ENCODE peak calls at places on chromosomes 11 and 22, in four cellular contexts. H, F, I and W are unnamed samples.

GRCh38 chr22:21697866-21698265 is 32.1 kb downstream of the PPIL2 start:
- DNase-seq in H (no peak), F (no peak), I (no peak), W (no peak)

GRCh38 chr22:37259540-37260029 is 15.5 kb upstream of the RAC2 start:
- DNase-seq in H (no peak), F (no peak), I (no peak), W (no peak)

GRCh38 chr22:38706101-38706884 is 549 bp downstream of the GTPBP1 start:
- DNase-seq in H (no peak), F (peak; percentile 57), I (no peak), W (no peak)

GRCh38 chr11:12248330-12248729 is 129.0 kb upstream of the PARVA start:
- DNase-seq in H (no peak), F (peak; percentile 95), I (no peak), W (peak; percentile 72)

GRCh38 chr11:13955971-13956421 is 6.5 kb upstream of the SPON1 start:
- DNase-seq in H (no peak), F (peak; percentile 56), I (peak; percentile 6), W (peak; percentile 64)

GRCh38 chr11:2737876-2738275 is 38.1 kb upstream of the KCNQ1OT1 start:
- DNase-seq in H (no peak), F (no peak), I (no peak), W (no peak)

GRCh38 chr11:18012314-18012905 is 437 bp downstream of the SERGEF start:
- DNase-seq in H (peak; percentile 4), F (peak; percentile 29), I (peak; percentile 56), W (peak; percentile 8)

GRCh38 chr11:122405788-122406341 is 249.7 kb upstream of the UBASH3B start:
- DNase-seq in H (no peak), F (no peak), I (no peak), W (no peak)

GRCh38 chr11:45100338-45100737 is 46.1 kb upstream of the PRDM11 start:
- DNase-seq in H (no peak), F (peak; percentile 27), I (no peak), W (no peak)

GRCh38 chr11:10108901-10109665 is 184.9 kb downstream of the SBF2 start:
- DNase-seq in H (no peak), F (no peak), I (no peak), W (no peak)

GRCh38 chr22:49764151-49764581 is 63.5 kb downstream of the BRD1 start:
- DNase-seq in H (no peak), F (no peak), I (no peak), W (peak; percentile 9)

GRCh38 chr11:6746086-6746618 is 25.6 kb downstream of the OR2AG2 start:
- DNase-seq in H (no peak), F (no peak), I (peak; percentile 48), W (no peak)

GRCh38 chr11:121023848-121024751 is at the start of gene TBCEL:
- DNase-seq in H (peak; percentile 60), F (peak; percentile 89), I (peak; percentile 89), W (peak; percentile 82)

GRCh38 chr11:62905286-62905685 is 15.9 kb downstream of the CHRM1 start:
- DNase-seq in H (no peak), F (no peak), I (no peak), W (no peak)

GRCh38 chr11:132088551-132088950 is 718.1 kb downstream of the NTM start:
- DNase-seq in H (no peak), F (no peak), I (no peak), W (no peak)

GRCh38 chr22:28927526-28928089 is 44.2 kb downstream of the ZNRF3 start:
- DNase-seq in H (no peak), F (no peak), I (no peak), W (no peak)

GRCh38 chr22:29308791-29309262 is 2.4 kb downstream of the GAS2L1 start:
- DNase-seq in H (no peak), F (no peak), I (no peak), W (no peak)

GRCh38 chr11:124195419-124195734 is 12.2 kb downstream of the OR10D3 start:
- DNase-seq in H (no peak), F (no peak), I (no peak), W (no peak)

GRCh38 chr11:88480217-88480616 is 142.7 kb upstream of the CTSC start:
- DNase-seq in H (no peak), F (no peak), I (no peak), W (no peak)

GRCh38 chr11:90476442-90477007 is 253.7 kb upstream of the CHORDC1 start:
- DNase-seq in H (no peak), F (no peak), I (peak; percentile 10), W (peak; percentile 5)

GRCh38 chr22:25992331-25992730 is 176.9 kb upstream of the SEZ6L start:
- DNase-seq in H (no peak), F (no peak), I (no peak), W (no peak)

GRCh38 chr11:20156280-20156875 is 3.9 kb downstream of the DBX1 start:
- DNase-seq in H (no peak), F (no peak), I (no peak), W (no peak)

GRCh38 chr11:15558513-15559181 is 443.9 kb downstream of the INSC start:
- DNase-seq in H (no peak), F (no peak), I (no peak), W (no peak)

GRCh38 chr11:86486261-86487030 is 111.8 kb downstream of the CCDC81 start:
- DNase-seq in H (no peak), F (no peak), I (peak; percentile 18), W (no peak)

GRCh38 chr11:3010521-3011275 is 18.6 kb upstream of the NAP1L4 start:
- DNase-seq in H (no peak), F (no peak), I (no peak), W (no peak)

GRCh38 chr11:2434008-2434407 is 10.3 kb downstream of the TRPM5 start:
- DNase-seq in H (no peak), F (no peak), I (peak; percentile 4), W (no peak)

GRCh38 chr11:128872594-128872993 is 5.5 kb upstream of the KCNJ1 start:
- DNase-seq in H (no peak), F (no peak), I (no peak), W (no peak)

GRCh38 chr11:103929168-103929903 is 107.1 kb upstream of the DDI1 start:
- DNase-seq in H (no peak), F (no peak), I (peak; percentile 67), W (no peak)

GRCh38 chr11:22192642-22193347 is at the start of gene ANO5:
- DNase-seq in H (peak; percentile 7), F (peak; percentile 56), I (peak; percentile 76), W (peak; percentile 14)

GRCh38 chr11:945986-946385 is 20.3 kb downstream of the AP2A2 start:
- DNase-seq in H (no peak), F (no peak), I (no peak), W (no peak)

GRCh38 chr11:107198490-107199007 is 180.3 kb upstream of the GUCY1A2 start:
- DNase-seq in H (no peak), F (no peak), I (no peak), W (no peak)

GRCh38 chr11:3671334-3672254 is at the start of gene CHRNA10:
- DNase-seq in H (no peak), F (no peak), I (no peak), W (no peak)

GRCh38 chr11:75325713-75326438 is 25.6 kb downstream of the ARRB1 start:
- DNase-seq in H (peak; percentile 56), F (no peak), I (no peak), W (no peak)

GRCh38 chr11:122754553-122755322 is 83.6 kb upstream of the CRTAM start:
- DNase-seq in H (no peak), F (no peak), I (no peak), W (no peak)

GRCh38 chr11:405323-405975 is 9.3 kb downstream of the SIGIRR start:
- DNase-seq in H (no peak), F (no peak), I (no peak), W (no peak)

GRCh38 chr22:36147196-36147788 is 13.3 kb downstream of the APOL3 start:
- DNase-seq in H (no peak), F (no peak), I (no peak), W (no peak)

GRCh38 chr22:36151006-36151595 is 9.5 kb downstream of the APOL3 start:
- DNase-seq in H (no peak), F (no peak), I (no peak), W (no peak)

GRCh38 chr22:36148411-36148810 is 12.1 kb downstream of the APOL3 start:
- DNase-seq in H (no peak), F (no peak), I (no peak), W (no peak)

GRCh38 chr22:36152088-36152487 is 8.5 kb downstream of the APOL3 start:
- DNase-seq in H (no peak), F (no peak), I (no peak), W (no peak)

DNA sequence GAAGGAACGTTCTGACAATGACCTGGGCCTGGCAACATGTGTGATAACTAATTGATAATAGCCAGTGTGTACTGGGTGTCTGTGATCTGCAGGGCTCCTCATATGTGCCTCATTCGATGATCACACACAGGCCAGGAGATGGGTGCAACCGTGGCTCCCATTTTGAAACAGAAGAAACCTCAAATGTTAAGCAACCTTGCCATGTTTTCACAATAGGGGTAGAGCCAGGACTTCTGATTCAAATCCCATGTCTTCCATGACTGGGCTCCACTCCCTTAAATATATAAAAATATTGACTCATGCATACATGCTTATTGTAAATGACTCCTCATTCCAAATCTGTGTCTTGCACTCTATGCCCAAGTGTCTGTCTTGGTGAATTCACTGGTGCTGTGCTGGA is 11.1 kb downstream of the APOL3 start:
- DNase-seq in H (no peak), F (no peak), I (no peak), W (no peak)
- H3K36me3 ChIP-seq in H (no peaks in the 10 kb centered on the region), F (peaks cover 18% of the 10 kb centered on the region), I (peaks cover 6% of the 10 kb centered on the region), W (peaks cover 15% of the 10 kb centered on the region)

GRCh38 chr22:46312056-46312455 is 15.4 kb downstream of the GTSE1 start:
- DNase-seq in H (no peak), F (no peak), I (no peak), W (no peak)
- H3K36me3 ChIP-seq in H (no peaks in the 10 kb centered on the region), F (no peaks in the 10 kb centered on the region), I (peaks cover 24% of the 10 kb centered on the region), W (no peaks in the 10 kb centered on the region)

DNA sequence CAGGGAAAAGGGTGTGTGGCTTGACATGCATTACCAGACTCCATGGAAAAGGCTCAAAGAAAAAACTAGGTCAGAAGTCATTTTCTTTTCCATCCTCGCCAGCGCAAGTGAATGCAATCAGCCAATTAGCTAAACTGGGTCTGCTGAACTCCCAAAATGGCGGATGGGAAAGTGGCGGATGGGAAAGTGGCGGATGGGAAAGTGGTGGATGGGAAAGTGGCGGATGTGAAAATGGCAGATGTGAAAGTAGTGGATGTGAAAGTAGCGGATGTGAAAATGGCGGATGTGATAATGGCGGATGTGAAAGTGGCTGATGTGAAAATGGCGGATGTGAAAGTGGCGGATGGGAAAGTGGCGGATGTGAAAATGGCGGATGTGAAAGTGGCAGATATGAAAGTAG is 158.4 kb downstream of the CEP164 start:
- DNase-seq in H (no peak), F (no peak), I (no peak), W (no peak)
- H3K36me3 ChIP-seq in H (no peaks in the 10 kb centered on the region), F (no peaks in the 10 kb centered on the region), I (no peaks in the 10 kb centered on the region), W (no peaks in the 10 kb centered on the region)

GRCh38 chr22:26996156-26996555 is 338.8 kb downstream of the MIAT start:
- DNase-seq in H (no peak), F (no peak), I (no peak), W (no peak)
- H3K36me3 ChIP-seq in H (no peaks in the 10 kb centered on the region), F (no peaks in the 10 kb centered on the region), I (no peaks in the 10 kb centered on the region), W (no peaks in the 10 kb centered on the region)

GRCh38 chr11:37504066-37504611 is 906.1 kb upstream of the RAG2 start:
- DNase-seq in H (no peak), F (no peak), I (peak; percentile 77), W (no peak)

GRCh38 chr11:37505406-37505805 is 907.4 kb upstream of the RAG2 start:
- DNase-seq in H (no peak), F (no peak), I (no peak), W (no peak)

GRCh38 chr11:37504925-37505324 is 906.9 kb upstream of the RAG2 start:
- DNase-seq in H (no peak), F (no peak), I (no peak), W (no peak)

GRCh38 chr11:37509471-37509870 is 911.4 kb upstream of the RAG2 start:
- DNase-seq in H (no peak), F (no peak), I (no peak), W (no peak)

GRCh38 chr11:37506516-37506915 is 908.5 kb upstream of the RAG2 start:
- DNase-seq in H (no peak), F (no peak), I (no peak), W (no peak)
- H3K36me3 ChIP-seq in H (no peaks in the 10 kb centered on the region), F (no peaks in the 10 kb centered on the region), I (no peaks in the 10 kb centered on the region), W (no peaks in the 10 kb centered on the region)